ENCODE peak calls at places on chromosomes 2 and 18, in four cellular contexts. I is stimulated activated CD4-positive, alpha-beta T cell treated with anti-CD3 and anti-CD28 coated beads, TNF-alpha, amount 100 ng/mL, for 24 hours; T is globus pallidus; X is GM12892. C is an unnamed sample.

GRCh38 chr2:206464597-206464996 is 21.3 kb downstream of the ADAM23 start:
- DNase-seq in T (no peak), I (no peak), X (no peak), C (no peak)

GRCh38 chr18:26579941-26580618 is 31.7 kb upstream of the KCTD1 start:
- DNase-seq in X (no peak), T (no peak), I (no peak), C (no peak)

GRCh38 chr18:58727776-58728500 is 56.7 kb downstream of the MALT1 start:
- DNase-seq in X (no peak), I (no peak), T (no peak), C (no peak)

GRCh38 chr18:54184836-54185235 is 39.6 kb downstream of the MBD2 start:
- DNase-seq in I (no peak), T (no peak), X (no peak), C (no peak)

GRCh38 chr2:228355897-228356296 is 174.4 kb upstream of the SPHKAP start:
- DNase-seq in I (no peak), T (no peak), X (no peak), C (no peak)

GRCh38 chr18:8943900-8944870 is 158.3 kb upstream of the NDUFV2 start:
- DNase-seq in T (peak; percentile 24), I (no peak), X (no peak), C (no peak)

GRCh38 chr2:201126308-201127127 is 10.6 kb downstream of the CFLAR start:
- DNase-seq in I (no peak), X (no peak), T (no peak), C (no peak)

GRCh38 chr2:73176881-73177644 is 25.3 kb upstream of the NOTO start:
- DNase-seq in I (peak; percentile 83), T (peak; percentile 77), X (peak; percentile 94), C (peak; percentile 86)

GRCh38 chr2:101232770-101233169 is 19.9 kb upstream of the CNOT11 start:
- DNase-seq in X (no peak), I (no peak), T (no peak), C (no peak)

GRCh38 chr2:127161176-127162136 is 54.5 kb upstream of the BIN1 start:
- DNase-seq in T (no peak), X (no peak), I (no peak), C (no peak)

GRCh38 chr18:23136326-23137092 is 1.2 kb downstream of the CABLES1 start:
- DNase-seq in X (peak; percentile 61), T (no peak), I (no peak), C (no peak)

GRCh38 chr2:70946832-70947442 is 11.2 kb downstream of the ATP6V1B1 start:
- DNase-seq in T (peak; percentile 29), X (no peak), I (no peak), C (no peak)

GRCh38 chr2:42009657-42010580 is 37.9 kb upstream of the PKDCC start:
- DNase-seq in I (no peak), X (no peak), T (no peak), C (no peak)

GRCh38 chr2:138274421-138275291 is 226.9 kb upstream of the SPOPL start:
- DNase-seq in I (no peak), T (no peak), X (no peak), C (no peak)

GRCh38 chr2:182186132-182186735 is 200.6 kb downstream of the PPP1R1C start:
- DNase-seq in I (no peak), T (peak; percentile 52), X (no peak), C (no peak)

GRCh38 chr2:12421061-12421460 is 295.7 kb upstream of the TRIB2 start:
- DNase-seq in X (no peak), I (no peak), T (no peak), C (no peak)

GRCh38 chr2:96533292-96534073 is 3.1 kb upstream of the ARID5A start:
- DNase-seq in I (no peak), X (no peak), T (no peak), C (no peak)

GRCh38 chr2:222733846-222734689 is 62.6 kb downstream of the MOGAT1 start:
- DNase-seq in X (no peak), T (peak; percentile 37), I (no peak), C (no peak)

GRCh38 chr2:241197947-241198346 is 9.5 kb downstream of the ANO7 start:
- DNase-seq in T (no peak), I (no peak), X (no peak), C (no peak)

GRCh38 chr2:57180042-57180567 is 866.5 kb upstream of the VRK2 start:
- DNase-seq in I (no peak), X (no peak), T (no peak), C (no peak)